ENCODE peak calls at places on chromosomes 6 and 20, in seven cellular contexts. V, Q, O, S, A, H and P are unnamed samples.

GRCh38 chr20:43188861-43189613 is 669 bp downstream of the PTPRT start:
- DNase-seq in V (no peak), Q (no peak), O (no peak), S (no peak), A (no peak), H (no peak), P (no peak)

GRCh38 chr20:63947638-63948456 is 8.4 kb downstream of the UCKL1 start:
- DNase-seq in V (no peak), Q (no peak), O (no peak), S (no peak), A (no peak), H (no peak), P (no peak)

GRCh38 chr6:114304304-114304887 is 38.4 kb downstream of the HS3ST5 start:
- DNase-seq in V (no peak), Q (no peak), O (no peak), S (peak; percentile 2), A (no peak), H (peak; percentile 5), P (no peak)

GRCh38 chr6:157019115-157019628 is 242.0 kb downstream of the ARID1B start:
- DNase-seq in V (no peak), Q (no peak), O (no peak), S (no peak), A (no peak), H (no peak), P (no peak)

GRCh38 chr6:78465042-78465634 is 402.2 kb upstream of the IRAK1BP1 start:
- DNase-seq in V (no peak), Q (no peak), O (no peak), S (no peak), A (no peak), H (no peak), P (no peak)

GRCh38 chr6:142406131-142406530 is 104.3 kb downstream of the ADGRG6 start:
- DNase-seq in V (no peak), Q (no peak), O (no peak), S (no peak), A (no peak), H (no peak), P (no peak)

GRCh38 chr6:56683882-56684281 is 41.2 kb upstream of the DST start:
- DNase-seq in V (peak; percentile 40), Q (no peak), O (no peak), S (peak; percentile 94), A (no peak), H (no peak), P (no peak)

GRCh38 chr20:49712918-49713778 is 530 bp downstream of the B4GALT5 start:
- DNase-seq in V (peak; percentile 27), Q (peak; percentile 19), O (no peak), S (no peak), A (no peak), H (no peak), P (no peak)

GRCh38 chr6:44071670-44072451 is 55.4 kb downstream of the MRPL14 start:
- DNase-seq in V (no peak), Q (no peak), O (no peak), S (peak; percentile 94), A (no peak), H (no peak), P (no peak)

GRCh38 chr6:16168858-16169257 is 40.0 kb downstream of the MYLIP start:
- DNase-seq in V (no peak), Q (no peak), O (no peak), S (peak; percentile 17), A (no peak), H (peak; percentile 3), P (peak; percentile 20)

GRCh38 chr6:48032156-48032555 is 78.8 kb downstream of the PTCHD4 start:
- DNase-seq in V (no peak), Q (no peak), O (no peak), S (peak; percentile 55), A (no peak), H (no peak), P (no peak)

GRCh38 chr20:40442181-40442963 is 246.7 kb downstream of the MAFB start:
- DNase-seq in V (peak; percentile 5), Q (no peak), O (no peak), S (no peak), A (no peak), H (no peak), P (no peak)

GRCh38 chr20:47741669-47742345 is 43.5 kb downstream of the SULF2 start:
- DNase-seq in V (no peak), Q (no peak), O (no peak), S (no peak), A (no peak), H (no peak), P (no peak)

GRCh38 chr6:132320007-132320406 is 81.3 kb downstream of the MOXD1 start:
- DNase-seq in V (no peak), Q (no peak), O (no peak), S (peak; percentile 63), A (no peak), H (no peak), P (no peak)

GRCh38 chr6:10478187-10479040 is 42.7 kb upstream of the GCNT2 start:
- DNase-seq in V (peak; percentile 39), Q (no peak), O (no peak), S (peak; percentile 18), A (peak; percentile 23), H (peak; percentile 15), P (peak; percentile 50)

GRCh38 chr20:50392138-50392866 is 117.9 kb upstream of the PTPN1 start:
- DNase-seq in V (no peak), Q (no peak), O (no peak), S (no peak), A (no peak), H (no peak), P (no peak)

GRCh38 chr6:132401120-132401940 is at the start of gene MOXD1:
- DNase-seq in V (peak; percentile 20), Q (no peak), O (peak; percentile 41), S (peak; percentile 73), A (peak; percentile 12), H (no peak), P (peak; percentile 51)

GRCh38 chr6:153312633-153313032 is 181.6 kb upstream of the RGS17 start:
- DNase-seq in V (peak; percentile 14), Q (peak; percentile 1), O (no peak), S (peak; percentile 81), A (peak; percentile 4), H (peak; percentile 47), P (no peak)

GRCh38 chr6:33419580-33420492 is at the start of gene SYNGAP1:
- DNase-seq in V (no peak), Q (no peak), O (no peak), S (peak; percentile 61), A (no peak), H (no peak), P (no peak)

GRCh38 chr6:79946773-79947190 is 571 bp downstream of the ELOVL4 start:
- DNase-seq in V (peak; percentile 5), Q (peak; percentile 4), O (no peak), S (peak; percentile 33), A (no peak), H (no peak), P (peak; percentile 32)

GRCh38 chr6:103273048-103273447 is 1586.7 kb downstream of the HACE1 start:
- DNase-seq in V (no peak), Q (no peak), O (no peak), S (no peak), A (no peak), H (no peak), P (peak; percentile 3)

GRCh38 chr20:9977629-9978028 is 57.2 kb upstream of the ANKEF1 start:
- DNase-seq in V (no peak), Q (no peak), O (no peak), S (peak; percentile 24), A (no peak), H (no peak), P (no peak)

GRCh38 chr6:96923871-96924493 is 546 bp upstream of the KLHL32 start:
- DNase-seq in V (no peak), Q (no peak), O (no peak), S (no peak), A (no peak), H (peak; percentile 62), P (no peak)

GRCh38 chr6:75349262-75349984 is 64.8 kb upstream of the TMEM30A start:
- DNase-seq in V (no peak), Q (no peak), O (no peak), S (no peak), A (no peak), H (no peak), P (peak; percentile 68)

GRCh38 chr6:99822741-99823512 is 171.1 kb downstream of the MCHR2 start:
- DNase-seq in V (peak; percentile 22), Q (no peak), O (peak; percentile 23), S (peak; percentile 53), A (no peak), H (peak; percentile 45), P (peak; percentile 21)

GRCh38 chr6:105911106-105911629 is 175.0 kb upstream of the PRDM1 start:
- DNase-seq in V (no peak), Q (no peak), O (no peak), S (no peak), A (no peak), H (no peak), P (no peak)